ENCODE peak calls at places on chromosomes 12 and 14, in ten cellular contexts. M is OCI-LY7, F is heart right ventricle, Y is cardiac fibroblast, K is heart left ventricle, R is lower lobe of right lung, H is tibial nerve, Z is lower leg skin, W is sigmoid colon, P is GM23338. U is an unnamed sample.

GRCh38 chr14:79543966-79544365 is 667.3 kb downstream of the DIO2 start:
- DNase-seq in K (no peak), H (no peak), F (no peak), P (peak), Z (no peak), Y (peak), M (peak), W (no peak), R (no peak), U (no peak)

GRCh38 chr14:66974397-66975025 is 214.7 kb upstream of the GARIN2 start:
- DNase-seq in H (no peak), P (no peak), F (no peak), Y (peak), W (no peak), M (no peak), R (no peak), K (no peak), Z (no peak), U (no peak)

GRCh38 chr12:107522692-107523477 is 162.7 kb upstream of the PWP1 start:
- DNase-seq in H (no peak), Y (peak), Z (no peak), W (no peak), F (no peak), R (no peak), P (peak), K (no peak), M (no peak), U (no peak)

GRCh38 chr12:15956413-15957185 is 45.5 kb downstream of the DERA start:
- DNase-seq in H (no peak), Z (no peak), R (no peak), Y (no peak), P (no peak), K (no peak), W (no peak), F (no peak), M (no peak), U (no peak)

GRCh38 chr12:50734409-50735263 is 29.3 kb upstream of the ATF1 start:
- DNase-seq in F (no peak), Z (no peak), Y (peak), M (peak), W (no peak), R (no peak), H (peak), P (peak), K (no peak), U (no peak)

GRCh38 chr14:45135181-45135580 is 549 bp upstream of the FANCM start:
- DNase-seq in P (no peak), Z (no peak), F (peak), H (peak), W (no peak), R (no peak), K (no peak), Y (no peak), M (peak), U (no peak)

GRCh38 chr14:103448097-103448496 is 62.9 kb downstream of the MARK3 start:
- DNase-seq in F (no peak), W (no peak), M (no peak), P (no peak), K (no peak), R (no peak), Y (peak), H (no peak), Z (no peak), U (no peak)

GRCh38 chr12:76303989-76304460 is 44.2 kb downstream of the BBS10 start:
- DNase-seq in H (no peak), M (no peak), R (no peak), W (no peak), F (no peak), Y (no peak), Z (no peak), K (no peak), P (no peak), U (no peak)

GRCh38 chr12:3527181-3527580 is 36.2 kb downstream of the PRMT8 start:
- DNase-seq in R (no peak), Y (peak), H (no peak), W (no peak), K (no peak), Z (no peak), F (no peak), M (no peak), P (no peak), U (no peak)

GRCh38 chr12:49930515-49931288 is 19.8 kb upstream of the AQP2 start:
- DNase-seq in Y (peak), Z (no peak), K (no peak), W (no peak), P (no peak), F (no peak), M (no peak), R (no peak), H (no peak), U (no peak)

GRCh38 chr12:77924703-77925102 is 94.0 kb downstream of the NAV3 start:
- DNase-seq in M (no peak), Z (no peak), F (no peak), R (no peak), H (no peak), W (no peak), Y (no peak), P (no peak), K (no peak), U (no peak)

GRCh38 chr14:94099006-94099405 is 11.5 kb upstream of the IFI27 start:
- DNase-seq in M (no peak), Y (no peak), F (no peak), Z (no peak), H (no peak), W (no peak), K (no peak), P (no peak), R (no peak), U (no peak)

GRCh38 chr12:121190523-121191031 is 19.4 kb upstream of the P2RX4 start:
- DNase-seq in Y (peak), P (peak), F (no peak), M (no peak), W (no peak), Z (no peak), H (no peak), R (no peak), K (no peak), U (no peak)

GRCh38 chr12:92108651-92109050 is 37.0 kb downstream of the BTG1 start:
- DNase-seq in P (peak), K (no peak), Z (no peak), F (peak), W (peak), M (no peak), R (peak), H (peak), Y (peak), U (no peak)

GRCh38 chr14:94293578-94293924 is 483 bp upstream of the SERPINA10 start:
- DNase-seq in R (no peak), Z (no peak), M (no peak), P (no peak), K (no peak), W (no peak), F (no peak), H (no peak), Y (no peak), U (no peak)

GRCh38 chr14:65210118-65210826 is 108.0 kb upstream of the MAX start:
- DNase-seq in W (no peak), R (no peak), P (no peak), M (peak), K (no peak), F (no peak), H (no peak), Z (no peak), Y (peak), U (no peak)

GRCh38 chr12:55060970-55061543 is 41.3 kb downstream of the NEUROD4 start:
- DNase-seq in K (no peak), Y (no peak), W (no peak), R (no peak), P (no peak), M (no peak), H (no peak), Z (no peak), F (no peak), U (no peak)

GRCh38 chr12:99605-100004 is 33.0 kb downstream of the IQSEC3 start:
- DNase-seq in M (no peak), W (peak), H (no peak), Y (no peak), R (no peak), P (peak), K (no peak), F (no peak), Z (no peak), U (no peak)

GRCh38 chr12:128265566-128265965 is 1.4 kb upstream of the TMEM132C start:
- DNase-seq in P (no peak), M (no peak), F (no peak), Z (no peak), R (no peak), W (no peak), K (no peak), Y (no peak), H (no peak), U (no peak)
- H3K4me3 ChIP-seq in P (no peak), M (no peak), F (no peak), Z (no peak), R (no peak), W (no peak), K (no peak), Y (no peak), H (no peak), U (no peak)

GRCh38 chr12:112792743-112793142 is 1.2 kb downstream of the RPH3A start:
- DNase-seq in F (no peak), Y (no peak), K (no peak), P (no peak), R (no peak), H (no peak), M (no peak), W (no peak), Z (no peak), U (no peak)

GRCh38 chr12:112792306-112792705 is 758 bp downstream of the RPH3A start:
- DNase-seq in K (no peak), W (no peak), R (no peak), H (no peak), P (no peak), Y (no peak), F (no peak), Z (no peak), M (no peak), U (no peak)

GRCh38 chr12:112782250-112782649 is 9.3 kb upstream of the RPH3A start:
- DNase-seq in P (no peak), K (no peak), Z (no peak), R (no peak), W (no peak), Y (no peak), M (no peak), H (no peak), F (no peak), U (no peak)

GRCh38 chr12:112782921-112783320 is 8.6 kb upstream of the RPH3A start:
- DNase-seq in P (no peak), R (no peak), W (no peak), Y (no peak), H (no peak), F (no peak), K (no peak), Z (no peak), M (no peak), U (no peak)

GRCh38 chr12:112788205-112788604 is 3.3 kb upstream of the RPH3A start:
- DNase-seq in R (no peak), Z (no peak), M (no peak), W (no peak), Y (no peak), K (no peak), H (no peak), F (no peak), P (peak), U (no peak)
- TF ChIP-seq CTCF in R (no peak), Z (no peak), M (peak), W (no peak), Y (no peak), K (no peak), H (no peak), F (no peak), P (peak), U (peak)

GRCh38 chr12:2198542-2198941 is 145.8 kb downstream of the CACNA1C start:
- DNase-seq in M (no peak), H (no peak), W (peak), P (no peak), Y (no peak), F (no peak), K (no peak), R (no peak), Z (no peak), U (no peak)
- H3K4me3 ChIP-seq in M (no peak), H (no peak), W (no peak), P (peak), Y (no peak), F (no peak), K (no peak), R (no peak), Z (no peak), U (no peak)

DNA sequence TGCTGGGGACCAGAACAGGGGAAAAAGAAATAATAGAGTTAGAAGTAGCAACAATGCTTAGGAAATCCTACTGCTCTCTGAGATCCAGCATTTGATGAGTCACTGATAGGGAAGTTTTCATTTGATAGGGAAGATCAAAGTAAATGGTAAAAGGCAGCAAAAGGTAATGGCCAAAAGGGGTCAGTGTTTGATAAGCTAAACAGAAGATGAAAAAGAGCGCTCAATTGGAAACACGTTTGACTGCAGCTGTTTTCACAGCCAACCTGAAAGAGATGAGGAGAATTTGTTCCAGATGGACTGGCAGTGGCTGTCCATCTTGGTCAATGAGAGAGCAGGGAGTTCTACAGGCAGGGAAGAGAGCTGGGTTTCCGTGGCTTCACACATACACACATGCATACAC is 264.2 kb downstream of the TMEM132C start:
- DNase-seq in M (peak), R (no peak), Z (no peak), K (no peak), W (no peak), H (no peak), Y (no peak), F (no peak), P (no peak), U (no peak)
- TF ChIP-seq CTCF in M (peak), R (no peak), Z (no peak), K (no peak), W (no peak), H (no peak), Y (no peak), F (no peak), P (no peak), U (no peak)

GRCh38 chr12:12018454-12018853 is 52.3 kb upstream of the BCL2L14 start:
- DNase-seq in M (no peak), H (no peak), W (peak), K (no peak), R (no peak), P (no peak), Z (peak), F (no peak), Y (peak), U (no peak)

GRCh38 chr12:12017798-12018197 is 52.9 kb upstream of the BCL2L14 start:
- DNase-seq in F (no peak), Z (no peak), R (no peak), P (peak), Y (no peak), K (no peak), M (no peak), H (no peak), W (no peak), U (no peak)

GRCh38 chr12:12019881-12020280 is 50.9 kb upstream of the BCL2L14 start:
- DNase-seq in Y (no peak), K (no peak), R (no peak), Z (no peak), P (no peak), M (no peak), H (no peak), W (peak), F (no peak), U (no peak)

GRCh38 chr12:12022306-12022931 is 48.3 kb upstream of the BCL2L14 start:
- DNase-seq in M (no peak), Z (no peak), P (no peak), K (no peak), Y (no peak), W (peak), F (no peak), H (no peak), R (no peak), U (no peak)

GRCh38 chr12:12020762-12021161 is 50.0 kb upstream of the BCL2L14 start:
- DNase-seq in M (no peak), P (no peak), F (no peak), K (no peak), H (no peak), R (no peak), Z (no peak), Y (no peak), W (no peak), U (no peak)
- H3K4me3 ChIP-seq in M (no peak), P (no peak), F (no peak), K (no peak), H (no peak), R (no peak), Z (no peak), Y (no peak), W (no peak), U (no peak)

DNA sequence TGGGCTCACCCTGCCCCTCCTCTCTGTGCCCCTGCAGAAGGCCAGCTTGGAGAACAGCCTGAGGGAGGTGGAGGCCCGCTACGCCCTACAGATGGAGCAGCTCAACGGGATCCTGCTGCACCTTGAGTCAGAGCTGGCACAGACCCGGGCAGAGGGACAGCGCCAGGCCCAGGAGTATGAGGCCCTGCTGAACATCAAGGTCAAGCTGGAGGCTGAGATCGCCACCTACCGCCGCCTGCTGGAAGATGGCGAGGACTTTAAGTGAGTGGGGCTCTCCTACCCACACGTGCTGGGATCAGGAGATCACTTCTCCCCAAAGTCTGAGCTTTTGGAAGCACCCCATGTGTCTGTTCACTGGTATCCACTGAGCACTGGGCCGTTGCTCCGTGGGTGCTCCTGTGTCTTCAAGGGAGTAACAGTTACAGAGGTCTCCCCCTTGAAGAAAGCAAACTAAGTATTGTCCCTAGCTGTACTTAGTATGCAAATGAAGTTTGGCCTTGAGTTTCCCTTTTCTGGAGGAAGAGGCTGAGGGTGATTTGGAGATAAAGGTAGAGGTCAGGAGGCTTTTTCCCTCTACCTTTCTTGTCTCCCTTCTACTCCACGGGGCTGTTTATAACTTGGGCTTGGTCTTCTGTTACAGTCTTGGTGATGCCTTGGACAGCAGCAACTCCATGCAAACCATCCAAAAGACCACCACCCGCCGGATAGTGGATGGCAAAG is 3.3 kb downstream of the KRT18 start:
- DNase-seq in F (no peak), H (no peak), K (no peak), P (no peak), W (no peak), R (peak), M (no peak), Z (no peak), Y (peak), U (no peak)
- TF ChIP-seq CTCF in F (peak), H (no peak), K (no peak), P (peak), W (no peak), R (peak), M (peak), Z (no peak), Y (no peak), U (peak)

U was measured in GM12864.